ENCODE peak calls at places on chromosomes 6 and 20, in seven cellular contexts. S, C, Q, T, X, U and J are unnamed samples. For H3K4me1, the result is how much of the 10 kb centered on the place peaks cover.

GRCh38 chr20:15379897-15380296 is 1042.5 kb upstream of the FLRT3 start:
- DNase-seq in S (no peak), C (no peak), Q (no peak), T (no peak), X (no peak), U (no peak), J (no peak)

GRCh38 chr6:83308833-83309232 is 115.7 kb downstream of the RWDD2A start:
- DNase-seq in S (no peak), C (no peak), Q (no peak), T (no peak), X (no peak), U (no peak), J (no peak)

GRCh38 chr6:38450717-38451116 is 189.0 kb downstream of the BTBD9 start:
- DNase-seq in S (no peak), C (no peak), Q (no peak), T (no peak), X (no peak), U (no peak), J (no peak)

GRCh38 chr20:63740070-63740500 is 509 bp downstream of the SLC2A4RG start:
- DNase-seq in S (no peak), C (no peak), Q (peak), T (peak), X (peak), U (peak), J (peak)

GRCh38 chr20:50244352-50245149 is 53.9 kb downstream of the CEBPB start:
- DNase-seq in S (no peak), C (no peak), Q (peak), T (no peak), X (no peak), U (no peak), J (no peak)

GRCh38 chr20:49567421-49568256 is at the start of gene PTGIS:
- DNase-seq in S (no peak), C (peak), Q (peak), T (peak), X (no peak), U (peak), J (no peak)

GRCh38 chr6:125942677-125943527 is 13.7 kb upstream of the HINT3 start:
- DNase-seq in S (no peak), C (no peak), Q (no peak), T (no peak), X (no peak), U (no peak), J (peak)

GRCh38 chr20:62496525-62497218 is 20.9 kb upstream of the GATA5 start:
- DNase-seq in S (no peak), C (peak), Q (no peak), T (no peak), X (no peak), U (no peak), J (no peak)

GRCh38 chr6:84417261-84417660 is 189.8 kb upstream of the CEP162 start:
- DNase-seq in S (no peak), C (no peak), Q (no peak), T (no peak), X (no peak), U (no peak), J (no peak)

GRCh38 chr6:162151050-162151658 is 576.4 kb downstream of the PRKN start:
- DNase-seq in S (no peak), C (no peak), Q (no peak), T (no peak), X (no peak), U (no peak), J (no peak)

GRCh38 chr6:55678330-55679224 is 99.6 kb upstream of the HMGCLL1 start:
- DNase-seq in S (no peak), C (no peak), Q (no peak), T (no peak), X (no peak), U (no peak), J (no peak)

GRCh38 chr20:41572010-41572572 is 46.1 kb downstream of the CHD6 start:
- DNase-seq in S (no peak), C (no peak), Q (no peak), T (no peak), X (no peak), U (no peak), J (no peak)

GRCh38 chr20:2984028-2984501 is 59.4 kb upstream of the GNRH2 start:
- DNase-seq in S (no peak), C (no peak), Q (no peak), T (no peak), X (no peak), U (no peak), J (no peak)

GRCh38 chr6:82906951-82907350 is 158.7 kb downstream of the UBE3D start:
- DNase-seq in S (no peak), C (no peak), Q (no peak), T (no peak), X (no peak), U (no peak), J (no peak)

GRCh38 chr20:62651285-62652021 is 9.2 kb downstream of the SLCO4A1 start:
- DNase-seq in S (peak), C (peak), Q (no peak), T (peak), X (no peak), U (peak), J (no peak)

GRCh38 chr20:35820715-35821114 is 48.9 kb downstream of the PHF20 start:
- DNase-seq in S (no peak), C (no peak), Q (no peak), T (no peak), X (no peak), U (no peak), J (no peak)

GRCh38 chr6:163354779-163355431 is 59.6 kb upstream of the QKI start:
- DNase-seq in S (peak), C (no peak), Q (no peak), T (no peak), X (peak), U (no peak), J (no peak)

GRCh38 chr20:34016736-34017135 is 23.0 kb downstream of the RALY start:
- DNase-seq in S (no peak), C (no peak), Q (no peak), T (no peak), X (no peak), U (no peak), J (no peak)

GRCh38 chr20:45111799-45112471 is 3.0 kb downstream of the WFDC5 start:
- DNase-seq in S (no peak), C (peak), Q (peak), T (no peak), X (no peak), U (no peak), J (peak)

GRCh38 chr6:106628658-106629102 is 618 bp downstream of the RTN4IP1 start:
- DNase-seq in S (no peak), C (no peak), Q (no peak), T (no peak), X (no peak), U (no peak), J (no peak)

GRCh38 chr6:90364846-90365401 is 68.3 kb upstream of the BACH2 start:
- DNase-seq in S (no peak), C (no peak), Q (no peak), T (no peak), X (no peak), U (no peak), J (no peak)

GRCh38 chr20:50450961-50451752 is 59.0 kb upstream of the PTPN1 start:
- DNase-seq in S (no peak), C (peak), Q (no peak), T (peak), X (no peak), U (peak), J (no peak)

GRCh38 chr20:49641683-49642649 is 71.7 kb downstream of the B4GALT5 start:
- DNase-seq in S (no peak), C (no peak), Q (no peak), T (no peak), X (no peak), U (no peak), J (no peak)

GRCh38 chr20:18133962-18134361 is 3.7 kb upstream of the KAT14 start:
- DNase-seq in S (no peak), C (no peak), Q (no peak), T (no peak), X (no peak), U (no peak), J (no peak)

GRCh38 chr20:17357238-17357637 is 130.4 kb downstream of the PCSK2 start:
- DNase-seq in S (no peak), C (no peak), Q (no peak), T (no peak), X (no peak), U (no peak), J (no peak)

GRCh38 chr6:19713411-19713810 is 123.8 kb upstream of the ID4 start:
- DNase-seq in S (no peak), C (no peak), Q (no peak), T (no peak), X (no peak), U (no peak), J (no peak)

GRCh38 chr6:107823047-107823557 is 1.0 kb downstream of the SCML4 start:
- DNase-seq in S (no peak), C (no peak), Q (no peak), T (no peak), X (no peak), U (no peak), J (no peak)

GRCh38 chr20:831251-831650 is 2.3 kb upstream of the FAM110A start:
- DNase-seq in S (no peak), C (no peak), Q (no peak), T (no peak), X (no peak), U (peak), J (no peak)

GRCh38 chr6:118372413-118372812 is 175.7 kb upstream of the PLN start:
- DNase-seq in S (peak), C (no peak), Q (no peak), T (no peak), X (peak), U (no peak), J (no peak)

GRCh38 chr6:38141716-38142115 is 322.2 kb downstream of the ZFAND3 start:
- DNase-seq in S (no peak), C (no peak), Q (no peak), T (no peak), X (no peak), U (no peak), J (no peak)

DNA sequence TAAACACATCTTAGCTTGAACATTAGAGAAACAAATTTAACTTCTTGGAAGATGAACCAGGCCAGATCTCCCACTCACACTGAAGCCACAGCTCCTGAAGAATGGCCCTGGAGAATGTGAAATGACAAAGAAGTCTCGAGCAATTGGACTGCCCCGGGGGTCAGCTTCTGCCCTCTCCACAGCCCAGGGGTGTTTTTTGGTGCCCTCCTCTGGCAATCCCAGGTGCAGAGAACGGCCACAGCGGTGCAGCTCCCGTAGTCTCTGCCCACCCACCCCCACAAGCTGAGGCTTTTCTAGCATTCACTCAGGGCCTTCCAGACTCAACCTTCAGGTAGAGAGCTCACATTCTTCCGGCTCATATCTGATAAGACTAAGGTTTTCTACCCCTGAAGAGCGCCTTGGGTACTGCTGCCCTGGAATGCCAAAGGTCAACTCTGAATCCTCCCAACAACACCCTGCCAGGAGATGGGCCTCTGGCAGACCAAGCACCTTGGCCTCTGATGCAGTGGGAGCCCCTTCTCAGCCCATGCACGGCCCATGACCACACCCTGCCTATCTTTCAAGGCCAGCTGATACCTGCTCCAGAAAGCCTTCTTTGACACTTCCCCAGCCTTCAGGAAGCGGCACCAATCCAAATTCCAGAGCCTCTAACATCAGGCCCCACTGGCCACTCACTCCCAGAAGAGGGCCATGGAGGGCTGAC is 208.3 kb downstream of the SYNDIG1 start:
- DNase-seq in S (no peak), C (peak), Q (peak), T (no peak), X (no peak), U (peak), J (no peak)
- H3K4me3 ChIP-seq in S (no peak), C (no peak), Q (no peak), T (no peak), X (no peak), U (no peak), J (no peak)

GRCh38 chr6:36600564-36601146 is 6.5 kb downstream of the SRSF3 start:
- DNase-seq in S (no peak), C (no peak), Q (no peak), T (no peak), X (no peak), U (no peak), J (no peak)

GRCh38 chr6:36604090-36605060 is 10.2 kb downstream of the SRSF3 start:
- DNase-seq in S (no peak), C (no peak), Q (no peak), T (no peak), X (no peak), U (peak), J (no peak)

GRCh38 chr6:36605560-36606391 is 11.6 kb downstream of the SRSF3 start:
- DNase-seq in S (no peak), C (no peak), Q (no peak), T (no peak), X (no peak), U (peak), J (no peak)

GRCh38 chr6:36605102-36605501 is 10.9 kb downstream of the SRSF3 start:
- DNase-seq in S (no peak), C (no peak), Q (no peak), T (no peak), X (no peak), U (peak), J (no peak)

GRCh38 chr6:36603222-36604089 is 9.3 kb downstream of the SRSF3 start:
- DNase-seq in S (no peak), C (no peak), Q (no peak), T (no peak), X (no peak), U (no peak), J (no peak)
- H3K4me1 ChIP-seq in S (half or more), C (under half), Q (half or more), T (under half), X (half or more), U (half or more), J (under half)

DNA sequence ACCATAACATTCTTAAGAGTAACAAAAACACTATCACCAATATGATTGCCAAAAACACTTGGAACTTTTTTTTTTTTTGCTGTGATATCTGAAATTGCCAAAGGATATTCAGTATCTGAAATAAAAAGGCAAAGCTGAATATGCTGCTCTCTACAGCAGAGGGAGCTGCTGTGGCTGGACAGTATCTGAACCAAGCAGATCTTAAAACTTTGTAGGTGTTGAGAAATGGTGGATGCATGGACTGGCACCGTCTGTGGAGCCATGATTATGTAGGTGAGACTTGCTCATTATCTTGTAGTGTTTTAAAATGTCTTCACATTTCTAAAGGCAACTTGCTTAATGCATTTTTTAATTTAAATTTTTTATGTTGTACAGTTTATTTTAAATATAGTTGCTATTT is 9.2 kb downstream of the PDCD2 start:
- DNase-seq in S (no peak), C (no peak), Q (no peak), T (no peak), X (no peak), U (no peak), J (no peak)
- TF ChIP-seq CTCF in S (no peak), C (peak), Q (peak), T (no peak), X (no peak), U (no peak), J (no peak)

GRCh38 chr6:41892921-41893564 is 2.1 kb downstream of the USP49 start:
- DNase-seq in S (no peak), C (no peak), Q (no peak), T (no peak), X (no peak), U (no peak), J (no peak)
- H3K4me3 ChIP-seq in S (no peak), C (peak), Q (no peak), T (no peak), X (no peak), U (no peak), J (no peak)

GRCh38 chr6:43176423-43176786 is 5.3 kb downstream of the SRF start:
- DNase-seq in S (no peak), C (no peak), Q (no peak), T (no peak), X (no peak), U (no peak), J (no peak)

GRCh38 chr6:43180058-43180457 is 1.9 kb upstream of the CUL9 start:
- DNase-seq in S (no peak), C (no peak), Q (no peak), T (no peak), X (no peak), U (no peak), J (no peak)

GRCh38 chr6:43175676-43176422 is 4.8 kb downstream of the SRF start:
- DNase-seq in S (no peak), C (no peak), Q (no peak), T (no peak), X (no peak), U (no peak), J (no peak)

GRCh38 chr6:43178951-43179830 is 2.8 kb upstream of the CUL9 start:
- DNase-seq in S (no peak), C (no peak), Q (no peak), T (no peak), X (no peak), U (no peak), J (no peak)

GRCh38 chr6:43178150-43178549 is 3.8 kb upstream of the CUL9 start:
- DNase-seq in S (no peak), C (no peak), Q (no peak), T (no peak), X (no peak), U (no peak), J (no peak)
- H3K4me1 ChIP-seq in S (under half), C (under half), Q (under half), T (under half), X (under half), U (half or more), J (under half)

GRCh38 chr6:135854799-135855198 is 3.3 kb downstream of the PDE7B start:
- DNase-seq in S (no peak), C (no peak), Q (no peak), T (no peak), X (no peak), U (no peak), J (no peak)
- TF ChIP-seq CTCF in S (no peak), C (no peak), Q (no peak), T (no peak), X (no peak), U (no peak), J (no peak)

GRCh38 chr6:169251371-169251802 is 2.3 kb downstream of the THBS2 start:
- DNase-seq in S (no peak), C (peak), Q (no peak), T (peak), X (no peak), U (no peak), J (no peak)

GRCh38 chr6:169253341-169253740 is 305 bp downstream of the THBS2 start:
- DNase-seq in S (no peak), C (no peak), Q (no peak), T (peak), X (no peak), U (no peak), J (no peak)

GRCh38 chr6:169251822-169252804 is 1.5 kb downstream of the THBS2 start:
- DNase-seq in S (no peak), C (peak), Q (no peak), T (peak), X (no peak), U (no peak), J (no peak)

GRCh38 chr6:169253745-169254238 is at the start of gene THBS2:
- DNase-seq in S (peak), C (peak), Q (no peak), T (peak), X (peak), U (peak), J (no peak)

DNA sequence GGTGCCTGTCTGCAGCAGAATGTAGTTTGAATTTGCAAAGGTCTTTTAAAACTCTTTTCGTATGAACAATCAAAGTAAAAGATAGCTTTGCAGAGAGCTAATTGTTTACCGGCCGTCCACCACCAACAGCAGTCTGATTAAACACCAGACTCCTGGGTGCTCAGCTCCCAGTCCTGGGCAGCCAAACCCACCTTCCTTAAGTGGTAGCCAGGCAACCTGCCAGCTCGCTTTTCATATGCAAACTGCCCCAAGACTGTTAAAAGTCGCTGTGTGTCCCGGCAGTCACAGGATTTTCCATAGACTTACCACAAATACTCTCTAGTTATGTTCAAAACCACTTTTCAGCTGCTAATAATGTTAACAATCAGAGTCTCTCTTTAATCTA is 849 bp downstream of the THBS2 start:
- DNase-seq in S (no peak), C (peak), Q (no peak), T (peak), X (no peak), U (peak), J (no peak)
- H3K4me3 ChIP-seq in S (peak), C (peak), Q (no peak), T (peak), X (peak), U (peak), J (peak)

DNA sequence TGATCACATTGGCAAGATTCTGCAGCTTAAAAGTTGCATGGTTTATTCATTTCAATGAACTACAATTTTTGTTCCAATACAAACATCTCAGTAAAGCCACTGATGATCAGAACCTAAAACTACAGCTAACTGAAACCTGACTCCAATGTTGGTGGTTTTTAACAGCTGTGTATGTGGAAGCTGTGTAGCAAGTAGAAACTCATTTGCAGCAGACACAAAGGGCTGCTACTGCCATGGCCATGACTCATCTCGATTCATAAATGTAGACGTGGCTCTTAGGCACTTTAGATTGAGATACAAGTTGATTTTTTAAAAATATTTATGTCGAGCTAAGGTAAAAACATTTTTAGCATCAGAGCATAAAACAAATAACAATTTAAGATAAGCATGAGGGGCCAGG is 19.5 kb upstream of the MAP3K4 start:
- DNase-seq in S (no peak), C (no peak), Q (no peak), T (no peak), X (no peak), U (no peak), J (no peak)
- H3K4me1 ChIP-seq in S (under half), C (under half), Q (under half), T (under half), X (under half), U (under half), J (under half)

GRCh38 chr6:154266560-154267134 is 90.0 kb downstream of the IPCEF1 start:
- DNase-seq in S (no peak), C (no peak), Q (no peak), T (no peak), X (no peak), U (no peak), J (no peak)
- TF ChIP-seq CTCF in S (no peak), C (no peak), Q (no peak), T (no peak), X (no peak), U (no peak), J (no peak)